ENCODE peak calls at places on chromosomes 11 and 22, in nine cellular contexts. G is RWPE2, J is cardiac muscle cell, A is neural progenitor cell, F is stomach, Y is tibial artery, B is mucosa of descending colon, X is heart left ventricle, U is uterus. S is an unnamed sample.

GRCh38 chr11:100328626-100329340 is 358.3 kb upstream of the ARHGAP42 start:
- DNase-seq in X (no peak), U (no peak), B (no peak), G (peak; percentile 83), Y (no peak), F (no peak), A (peak; percentile 11), J (no peak), S (peak; percentile 16)

GRCh38 chr11:44047298-44047697 is 483 bp upstream of the ACCSL start:
- DNase-seq in X (no peak), G (no peak), Y (no peak), U (no peak), B (no peak), A (no peak), J (no peak), F (no peak), S (no peak)

GRCh38 chr11:3157381-3158130 is 7.6 kb downstream of the OSBPL5 start:
- DNase-seq in J (no peak), Y (peak; percentile 20), G (no peak), U (no peak), X (peak; percentile 67), A (no peak), F (no peak), B (peak; percentile 50), S (no peak)

GRCh38 chr11:3177931-3178330 is 12.8 kb upstream of the OSBPL5 start:
- DNase-seq in B (no peak), A (no peak), G (no peak), X (no peak), U (no peak), J (no peak), F (no peak), Y (no peak), S (no peak)

GRCh38 chr11:50412832-50413231 is 380.2 kb downstream of the OR4C45 start:
- DNase-seq in J (no peak), B (no peak), Y (no peak), G (no peak), F (no peak), X (no peak), U (no peak), A (no peak), S (no peak)

GRCh38 chr11:97703815-97704214 is 1314.0 kb downstream of the JRKL start:
- DNase-seq in G (no peak), U (no peak), Y (no peak), J (no peak), A (no peak), X (no peak), F (no peak), B (no peak), S (no peak)

GRCh38 chr22:29311468-29312217 is 3.9 kb downstream of the RASL10A start:
- DNase-seq in G (peak; percentile 58), A (no peak), Y (no peak), J (no peak), F (no peak), B (peak; percentile 62), U (no peak), X (peak; percentile 80), S (no peak)

GRCh38 chr11:93532285-93532789 is 10.9 kb downstream of the SMCO4 start:
- DNase-seq in A (no peak), J (no peak), B (no peak), G (no peak), U (no peak), Y (no peak), F (no peak), X (no peak), S (no peak)

GRCh38 chr11:44356351-44356750 is 46.4 kb upstream of the ALX4 start:
- DNase-seq in F (no peak), J (no peak), Y (no peak), U (no peak), X (no peak), G (no peak), B (no peak), A (no peak), S (no peak)

GRCh38 chr11:77886401-77886800 is 65.5 kb downstream of the AAMDC start:
- DNase-seq in B (no peak), A (no peak), Y (no peak), G (no peak), X (no peak), F (no peak), U (no peak), J (no peak), S (peak; percentile 15)

GRCh38 chr22:30521368-30522156 is 16.1 kb upstream of the SEC14L4 start:
- DNase-seq in Y (no peak), B (no peak), G (no peak), X (no peak), U (no peak), J (no peak), A (no peak), F (no peak), S (no peak)

GRCh38 chr22:17443413-17444203 is 74.3 kb downstream of the CECR2 start:
- DNase-seq in F (no peak), U (no peak), Y (no peak), X (no peak), J (no peak), A (no peak), B (no peak), G (no peak), S (no peak)

GRCh38 chr11:79325851-79326250 is 115.0 kb downstream of the TENM4 start:
- DNase-seq in F (no peak), G (no peak), Y (no peak), B (no peak), A (no peak), U (no peak), X (no peak), J (no peak), S (no peak)

GRCh38 chr11:35295751-35296150 is 123.6 kb downstream of the SLC1A2 start:
- DNase-seq in J (no peak), Y (no peak), G (no peak), A (no peak), U (no peak), X (no peak), B (no peak), F (no peak), S (no peak)

GRCh38 chr22:39244496-39245129 is at the start of gene PDGFB:
- DNase-seq in X (peak; percentile 78), A (peak; percentile 57), F (peak; percentile 61), U (no peak), Y (peak; percentile 44), J (peak; percentile 60), B (no peak), G (no peak), S (no peak)

GRCh38 chr11:30549565-30549964 is 36.6 kb downstream of the MPPED2 start:
- DNase-seq in Y (no peak), F (no peak), G (no peak), U (no peak), X (no peak), B (no peak), J (no peak), A (no peak), S (no peak)

GRCh38 chr22:44274918-44275665 is 37.7 kb downstream of the SHISAL1 start:
- DNase-seq in U (no peak), A (no peak), J (no peak), B (peak; percentile 27), Y (no peak), F (no peak), G (peak; percentile 33), X (no peak), S (no peak)

GRCh38 chr22:45688606-45689080 is 17.0 kb downstream of the ATXN10 start:
- DNase-seq in F (no peak), U (no peak), G (peak; percentile 80), Y (no peak), A (no peak), X (no peak), B (no peak), J (no peak), S (no peak)

GRCh38 chr11:96322775-96323642 is 20.0 kb downstream of the MAML2 start:
- DNase-seq in B (no peak), G (no peak), F (no peak), Y (no peak), X (no peak), J (no peak), U (no peak), A (no peak), S (no peak)

DNA sequence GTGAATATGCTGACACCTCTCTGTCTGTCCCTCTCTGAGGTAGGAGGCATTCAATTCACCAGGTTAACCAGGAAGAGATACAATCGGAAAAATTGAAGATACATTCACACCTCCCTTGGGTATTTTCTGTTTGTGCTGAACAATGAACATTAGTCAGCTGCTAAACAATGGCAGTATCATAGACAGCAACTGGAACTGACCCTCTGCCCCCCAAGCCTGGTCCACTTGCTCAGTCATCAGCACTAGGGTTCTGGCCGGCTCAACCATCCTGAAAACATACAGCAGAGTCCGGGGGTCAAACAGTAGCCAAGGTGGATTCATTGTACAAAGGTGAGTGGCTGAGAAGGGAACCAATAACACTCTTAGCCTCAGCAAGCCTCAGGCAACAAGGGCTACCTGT is 4.0 kb downstream of the NECTIN1 start:
- DNase-seq in B (no peak), A (no peak), Y (no peak), G (no peak), J (no peak), F (no peak), U (no peak), X (no peak), S (no peak)
- H3K4me3 ChIP-seq in B (no peak overlapping the region), A (peak overlapping the region; percentile 99), Y (no peak overlapping the region), G (peak overlapping the region; percentile 2), J (no peak overlapping the region), F (no peak overlapping the region), U (no peak overlapping the region), X (no peak overlapping the region), S (no peak overlapping the region)

GRCh38 chr11:122711831-122712378 is 56.4 kb downstream of the UBASH3B start:
- DNase-seq in G (no peak), F (no peak), B (no peak), A (no peak), J (peak; percentile 50), Y (no peak), X (no peak), U (no peak), S (no peak)
- TF ChIP-seq CTCF in G (no peak), F (no peak), B (no peak), A (no peak), J (peak; percentile 18), Y (no peak), X (no peak), U (no peak), S (no peak)

GRCh38 chr11:32658639-32659406 is 75.2 kb downstream of the EIF3M start:
- DNase-seq in U (no peak), F (no peak), B (no peak), X (no peak), J (no peak), Y (no peak), A (no peak), G (no peak), S (no peak)
- H3K4me3 ChIP-seq in U (no peak overlapping the region), F (no peak overlapping the region), B (no peak overlapping the region), X (no peak overlapping the region), J (no peak overlapping the region), Y (no peak overlapping the region), A (no peak overlapping the region), G (no peak overlapping the region), S (no peak overlapping the region)

GRCh38 chr22:50306753-50307749 is at the start of gene PLXNB2:
- DNase-seq in Y (peak; percentile 82), B (peak; percentile 85), A (peak; percentile 93), U (peak; percentile 83), G (no peak), F (peak; percentile 84), J (peak; percentile 88), X (peak; percentile 92), S (peak; percentile 89)
- TF ChIP-seq CTCF in Y (no peak), B (no peak), A (no peak), U (no peak), G (no peak), F (no peak), J (no peak), X (no peak), S (no peak)

GRCh38 chr11:75768909-75769771 is 562 bp downstream of the DGAT2 start:
- DNase-seq in X (no peak), U (no peak), G (no peak), F (no peak), Y (no peak), J (no peak), A (no peak), B (no peak), S (no peak)
- H3K4me3 ChIP-seq in X (peak overlapping the region; percentile 60), U (no peak overlapping the region), G (peak overlapping the region; percentile 42), F (peak overlapping the region; percentile 54), Y (peak overlapping the region; percentile 57), J (peak overlapping the region; percentile 35), A (peak overlapping the region; percentile 52), B (no peak overlapping the region), S (peak overlapping the region; percentile 69)

S was measured in GM12865.